ENCODE peak calls at places on chromosomes 5 and 9, in seven cellular contexts. R, O, U, W, N, B and S are unnamed samples.

GRCh38 chr9:134328341-134328840 is 2.1 kb downstream of the RXRA start:
- DNase-seq in R (peak), O (no peak), U (no peak), W (no peak), N (no peak), B (no peak), S (no peak)

GRCh38 chr5:158236511-158237335 is 377.8 kb upstream of the CLINT1 start:
- DNase-seq in R (no peak), O (no peak), U (no peak), W (no peak), N (no peak), B (no peak), S (no peak)

GRCh38 chr9:116232425-116233159 is 79.0 kb downstream of the PAPPA start:
- DNase-seq in R (no peak), O (no peak), U (peak), W (no peak), N (no peak), B (no peak), S (no peak)

GRCh38 chr9:16434522-16434921 is 435.9 kb downstream of the BNC2 start:
- DNase-seq in R (no peak), O (no peak), U (no peak), W (no peak), N (no peak), B (no peak), S (no peak)

GRCh38 chr9:114006155-114006550 is 71.9 kb downstream of the AMBP start:
- DNase-seq in R (no peak), O (no peak), U (no peak), W (peak), N (no peak), B (no peak), S (no peak)

GRCh38 chr5:102223542-102224444 is 72.3 kb downstream of the SLCO4C1 start:
- DNase-seq in R (peak), O (no peak), U (no peak), W (no peak), N (peak), B (peak), S (no peak)

GRCh38 chr9:19379283-19379682 is 753 bp downstream of the RPS6 start:
- DNase-seq in R (peak), O (no peak), U (no peak), W (no peak), N (no peak), B (no peak), S (no peak)

GRCh38 chr5:108924457-108924961 is 176.8 kb downstream of the FER start:
- DNase-seq in R (no peak), O (no peak), U (no peak), W (no peak), N (no peak), B (peak), S (no peak)

GRCh38 chr5:88743231-88743879 is 139.6 kb downstream of the MEF2C start:
- DNase-seq in R (no peak), O (no peak), U (peak), W (peak), N (no peak), B (peak), S (no peak)

GRCh38 chr5:157188270-157188669 is 7.6 kb downstream of the ITK start:
- DNase-seq in R (no peak), O (no peak), U (no peak), W (no peak), N (no peak), B (no peak), S (no peak)

GRCh38 chr5:108917596-108917995 is 169.9 kb downstream of the FER start:
- DNase-seq in R (no peak), O (no peak), U (no peak), W (no peak), N (no peak), B (no peak), S (no peak)

GRCh38 chr5:149128023-149128875 is 13.0 kb upstream of the ABLIM3 start:
- DNase-seq in R (peak), O (peak), U (peak), W (no peak), N (peak), B (peak), S (no peak)

GRCh38 chr5:5534333-5534732 is 111.9 kb downstream of the ICE1 start:
- DNase-seq in R (no peak), O (no peak), U (no peak), W (no peak), N (no peak), B (no peak), S (no peak)

GRCh38 chr5:64768358-64769312 is at the start of the genes CWC27 and SREK1IP1:
- DNase-seq in R (peak), O (peak), U (peak), W (peak), N (peak), B (peak), S (peak)

GRCh38 chr5:94031631-94032030 is 290.2 kb upstream of the POU5F2 start:
- DNase-seq in R (no peak), O (no peak), U (no peak), W (no peak), N (no peak), B (no peak), S (no peak)

GRCh38 chr9:19429590-19429989 is 20.8 kb downstream of the ACER2 start:
- DNase-seq in R (no peak), O (no peak), U (no peak), W (no peak), N (no peak), B (no peak), S (no peak)

GRCh38 chr9:137007060-137007815 is 10.9 kb upstream of the CLIC3 start:
- DNase-seq in R (no peak), O (no peak), U (no peak), W (no peak), N (no peak), B (no peak), S (no peak)

GRCh38 chr5:132426525-132427138 is 57.1 kb downstream of the SLC22A5 start:
- DNase-seq in R (no peak), O (peak), U (peak), W (peak), N (no peak), B (peak), S (peak)

GRCh38 chr5:54194326-54194725 is 116.0 kb downstream of the ARL15 start:
- DNase-seq in R (no peak), O (no peak), U (no peak), W (no peak), N (no peak), B (no peak), S (no peak)

GRCh38 chr9:117411547-117411946 is 3.3 kb downstream of the ASTN2 start:
- DNase-seq in R (peak), O (no peak), U (peak), W (peak), N (peak), B (peak), S (no peak)

GRCh38 chr5:53355316-53355715 is 125.1 kb upstream of the FST start:
- DNase-seq in R (no peak), O (no peak), U (no peak), W (no peak), N (no peak), B (no peak), S (no peak)

GRCh38 chr5:179407191-179408175 is 62.2 kb upstream of the ADAMTS2 start:
- DNase-seq in R (no peak), O (no peak), U (no peak), W (peak), N (no peak), B (no peak), S (no peak)

GRCh38 chr5:110478899-110479298 is 247.6 kb downstream of the TMEM232 start:
- DNase-seq in R (no peak), O (no peak), U (no peak), W (no peak), N (no peak), B (no peak), S (no peak)

GRCh38 chr5:76688836-76689235 is 27.1 kb upstream of the F2R start:
- DNase-seq in R (no peak), O (no peak), U (no peak), W (no peak), N (no peak), B (no peak), S (no peak)

GRCh38 chr9:125659201-125659840 is 47.7 kb downstream of the MAPKAP1 start:
- DNase-seq in R (no peak), O (no peak), U (no peak), W (no peak), N (no peak), B (no peak), S (no peak)

GRCh38 chr5:96096724-96097123 is 135.1 kb upstream of the ELL2 start:
- DNase-seq in R (no peak), O (no peak), U (no peak), W (no peak), N (no peak), B (no peak), S (no peak)

GRCh38 chr9:36584626-36585460 is 12.1 kb downstream of the MELK start:
- DNase-seq in R (no peak), O (no peak), U (no peak), W (no peak), N (no peak), B (peak), S (no peak)

GRCh38 chr5:90612930-90613329 is 54.3 kb downstream of the ADGRV1 start:
- DNase-seq in R (no peak), O (no peak), U (no peak), W (no peak), N (no peak), B (peak), S (no peak)

GRCh38 chr9:1047605-1048235 is 2.4 kb upstream of the DMRT2 start:
- DNase-seq in R (no peak), O (no peak), U (no peak), W (no peak), N (peak), B (peak), S (no peak)

GRCh38 chr9:13479071-13479470 is 199.6 kb upstream of the MPDZ start:
- DNase-seq in R (no peak), O (no peak), U (no peak), W (no peak), N (no peak), B (no peak), S (no peak)

GRCh38 chr5:140295414-140295813 is 7.5 kb downstream of the PFDN1 start:
- DNase-seq in R (peak), O (no peak), U (no peak), W (peak), N (no peak), B (peak), S (no peak)